ENCODE peak calls at places on chromosomes 6 and 20, in seven cellular contexts. V is heart left ventricle, G is Peyer's patch, S is tibial artery, R is heart right ventricle, A is right lobe of liver, I is spleen. K is an unnamed sample. For H3K27me3, the result is how much of the 10 kb centered on the place peaks cover.

GRCh38 chr20:32648761-32649615 is 24.8 kb downstream of the C20orf203 start:
- DNase-seq in V (no peak), G (no peak), S (no peak), R (no peak), A (no peak), I (no peak), K (peak)

GRCh38 chr20:18638768-18639167 is 50.9 kb downstream of the DTD1 start:
- DNase-seq in V (no peak), G (no peak), S (no peak), R (no peak), A (no peak), I (no peak), K (no peak)

GRCh38 chr20:47620808-47621805 is 119.4 kb downstream of the NCOA3 start:
- DNase-seq in V (no peak), G (no peak), S (no peak), R (no peak), A (no peak), I (no peak), K (peak)

GRCh38 chr6:47701374-47701773 is 3.0 kb downstream of the ADGRF4 start:
- DNase-seq in V (no peak), G (no peak), S (no peak), R (no peak), A (no peak), I (no peak), K (no peak)

GRCh38 chr6:91816335-91816734 is 1229.5 kb upstream of the MAP3K7 start:
- DNase-seq in V (no peak), G (no peak), S (no peak), R (no peak), A (no peak), I (peak), K (no peak)

GRCh38 chr6:166903500-166903899 is 52.9 kb downstream of the RNASET2 start:
- DNase-seq in V (no peak), G (no peak), S (no peak), R (no peak), A (no peak), I (peak), K (no peak)

GRCh38 chr6:89539779-89540178 is 98.8 kb downstream of the LYRM2 start:
- DNase-seq in V (no peak), G (no peak), S (no peak), R (no peak), A (no peak), I (no peak), K (no peak)

GRCh38 chr6:54473328-54473727 is 165.1 kb downstream of the TINAG start:
- DNase-seq in V (no peak), G (no peak), S (no peak), R (no peak), A (no peak), I (no peak), K (no peak)

GRCh38 chr20:47931002-47931401 is 145.7 kb upstream of the SULF2 start:
- DNase-seq in V (no peak), G (no peak), S (no peak), R (no peak), A (no peak), I (no peak), K (no peak)

GRCh38 chr6:122669868-122670267 is 59.7 kb downstream of the PKIB start:
- DNase-seq in V (no peak), G (no peak), S (no peak), R (no peak), A (no peak), I (no peak), K (no peak)

GRCh38 chr20:25023316-25023715 is 30.8 kb upstream of the APMAP start:
- DNase-seq in V (peak), G (no peak), S (no peak), R (no peak), A (peak), I (peak), K (no peak)

GRCh38 chr6:137892271-137892708 is 25.2 kb downstream of the TNFAIP3 start:
- DNase-seq in V (no peak), G (no peak), S (no peak), R (no peak), A (no peak), I (no peak), K (no peak)

GRCh38 chr20:5146302-5146653 is 19.5 kb downstream of the CDS2 start:
- DNase-seq in V (no peak), G (no peak), S (no peak), R (no peak), A (no peak), I (no peak), K (no peak)

GRCh38 chr20:23063573-23063972 is 14.1 kb upstream of the THBD start:
- DNase-seq in V (no peak), G (no peak), S (no peak), R (no peak), A (no peak), I (no peak), K (no peak)

GRCh38 chr6:170114956-170115855 is 175.7 kb downstream of the DLL1 start:
- DNase-seq in V (peak), G (no peak), S (peak), R (no peak), A (no peak), I (peak), K (no peak)

GRCh38 chr6:154154389-154154967 is 115.4 kb downstream of the OPRM1 start:
- DNase-seq in V (peak), G (peak), S (peak), R (no peak), A (no peak), I (no peak), K (peak)

GRCh38 chr6:90110971-90111370 is 185.7 kb downstream of the BACH2 start:
- DNase-seq in V (no peak), G (no peak), S (no peak), R (no peak), A (no peak), I (no peak), K (no peak)

GRCh38 chr6:14704383-14705271 is 541.2 kb upstream of the JARID2 start:
- DNase-seq in V (no peak), G (no peak), S (no peak), R (no peak), A (no peak), I (no peak), K (no peak)

GRCh38 chr6:13261464-13261994 is 66.8 kb downstream of the TBC1D7 start:
- DNase-seq in V (no peak), G (peak), S (no peak), R (no peak), A (no peak), I (peak), K (peak)

GRCh38 chr20:14582855-14583254 is 245.4 kb upstream of the FLRT3 start:
- DNase-seq in V (no peak), G (no peak), S (no peak), R (no peak), A (no peak), I (no peak), K (peak)

DNA sequence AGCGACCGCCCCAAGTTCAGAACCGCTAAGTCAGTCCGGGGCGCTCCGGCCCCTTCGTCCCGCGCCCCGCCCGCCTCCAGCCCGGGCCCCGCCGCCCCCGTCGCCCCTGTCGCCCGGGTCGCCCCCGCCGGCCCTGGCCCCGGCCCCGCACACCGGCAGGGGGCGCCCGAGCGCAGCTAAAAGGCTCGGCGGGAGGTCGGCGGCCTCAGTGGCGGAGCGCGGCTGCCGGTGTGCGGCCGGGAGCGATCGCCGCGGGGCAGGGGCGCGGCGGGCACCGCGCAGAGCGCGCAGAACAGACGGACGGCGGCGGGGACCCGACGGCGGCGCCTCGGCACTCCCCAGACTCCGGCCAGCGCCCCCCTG is at the start of gene FNDC1:
- DNase-seq in V (peak), G (no peak), S (no peak), R (peak), A (peak), I (no peak), K (no peak)
- H3K27me3 ChIP-seq in V (half or more), G (under half), S (under half), R (under half), A (under half), I (under half), K (half or more)

DNA sequence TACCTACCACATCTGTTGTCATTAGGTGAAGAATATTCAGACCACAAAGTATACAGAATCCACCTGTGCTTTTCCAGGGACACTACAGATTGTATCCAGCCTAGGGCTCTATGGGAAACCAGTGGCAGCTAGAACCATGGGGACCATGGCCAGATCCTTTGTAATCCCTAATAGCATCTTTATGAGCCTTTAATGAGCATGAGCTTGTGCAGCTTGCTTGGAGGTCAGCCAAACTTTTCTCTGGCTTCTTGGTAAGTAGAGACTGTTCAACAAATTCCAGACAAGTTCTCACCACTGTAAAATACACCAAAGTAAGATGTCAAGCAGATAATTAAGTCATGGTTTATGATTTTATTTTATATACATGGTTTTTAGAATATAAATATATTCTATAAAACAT is 301.6 kb upstream of the ADGRB3 start:
- DNase-seq in V (no peak), G (no peak), S (no peak), R (no peak), A (no peak), I (no peak), K (no peak)
- TF ChIP-seq CTCF in V (no peak), G (no peak), S (no peak), R (no peak), A (no peak), I (no peak), K (no peak)

DNA sequence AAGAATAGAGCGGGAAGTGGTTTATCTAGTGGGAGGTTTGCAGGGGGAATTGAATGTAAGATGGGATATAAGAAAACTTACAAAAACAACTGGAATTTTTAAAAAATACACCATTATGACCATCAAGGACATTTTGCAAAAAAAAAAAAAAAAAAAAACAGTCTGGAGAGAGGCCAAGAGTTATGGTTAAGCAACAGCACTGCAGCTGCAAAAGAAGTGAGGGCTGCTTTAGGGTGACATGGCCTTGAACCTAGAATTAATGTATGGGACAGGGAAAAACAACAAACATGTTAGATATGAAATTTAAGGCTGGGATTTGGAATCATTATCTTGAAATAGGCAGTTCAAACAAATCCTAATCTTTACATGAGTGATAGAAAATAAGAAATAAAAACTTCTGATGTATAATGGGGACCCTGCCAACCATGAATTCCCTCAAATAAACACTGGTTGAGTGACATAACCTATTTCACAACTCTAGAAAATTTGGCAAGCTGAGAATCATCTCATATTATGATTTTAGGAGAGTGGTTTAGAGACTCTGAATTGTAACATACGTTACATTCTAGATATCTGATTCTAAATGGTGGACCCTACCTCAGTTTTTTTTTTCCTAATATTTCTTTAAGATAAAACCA is 40.1 kb downstream of the PLAGL1 start:
- DNase-seq in V (no peak), G (no peak), S (no peak), R (no peak), A (no peak), I (no peak), K (peak)
- H3K27me3 ChIP-seq in V (under half), G (under half), S (under half), R (under half), A (under half), I (under half), K (under half)

DNA sequence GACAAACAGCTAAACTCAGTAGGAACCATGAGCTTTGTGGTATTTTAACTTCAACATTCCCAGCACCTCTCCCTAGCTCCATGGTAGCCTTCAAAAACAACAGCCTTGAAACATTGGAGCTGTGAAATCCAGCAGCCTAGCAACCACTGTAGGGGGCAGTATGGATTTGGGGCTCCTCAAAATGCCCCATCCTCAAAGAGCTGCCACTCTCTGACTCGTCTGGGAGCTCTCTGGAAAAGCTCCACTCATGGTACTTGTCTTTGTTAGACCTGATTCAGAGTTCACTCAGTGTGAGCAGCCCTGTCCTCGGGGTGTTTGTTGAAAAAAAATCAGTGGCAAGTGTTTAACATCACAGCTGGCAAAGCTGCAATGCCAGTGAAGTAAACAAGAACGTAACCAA is 82.9 kb downstream of the KIF6 start:
- DNase-seq in V (no peak), G (no peak), S (no peak), R (no peak), A (no peak), I (no peak), K (no peak)
- TF ChIP-seq CTCF in V (no peak), G (no peak), S (no peak), R (no peak), A (no peak), I (no peak), K (no peak)

DNA sequence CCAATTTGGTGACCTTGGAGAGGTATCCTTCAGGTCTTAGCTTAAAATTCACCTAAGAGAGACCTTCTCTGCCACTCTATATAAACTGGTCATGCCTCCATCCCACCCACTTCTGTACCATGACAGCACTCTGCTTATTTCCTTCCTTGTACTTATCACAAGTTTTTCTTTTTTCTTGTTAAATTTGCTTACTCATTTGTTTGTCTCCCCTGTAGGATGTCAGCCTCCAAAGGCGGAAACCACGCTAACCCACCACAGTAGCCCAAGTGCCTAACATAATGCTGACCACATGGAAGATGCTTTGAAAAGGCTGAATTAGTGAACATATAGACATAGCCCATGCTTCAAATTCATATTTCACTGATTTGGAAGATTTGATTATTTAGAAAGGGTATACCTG is 5.4 kb downstream of the BMP6 start:
- DNase-seq in V (no peak), G (no peak), S (no peak), R (no peak), A (no peak), I (no peak), K (no peak)
- H3K27me3 ChIP-seq in V (half or more), G (under half), S (under half), R (under half), A (under half), I (under half), K (under half)

DNA sequence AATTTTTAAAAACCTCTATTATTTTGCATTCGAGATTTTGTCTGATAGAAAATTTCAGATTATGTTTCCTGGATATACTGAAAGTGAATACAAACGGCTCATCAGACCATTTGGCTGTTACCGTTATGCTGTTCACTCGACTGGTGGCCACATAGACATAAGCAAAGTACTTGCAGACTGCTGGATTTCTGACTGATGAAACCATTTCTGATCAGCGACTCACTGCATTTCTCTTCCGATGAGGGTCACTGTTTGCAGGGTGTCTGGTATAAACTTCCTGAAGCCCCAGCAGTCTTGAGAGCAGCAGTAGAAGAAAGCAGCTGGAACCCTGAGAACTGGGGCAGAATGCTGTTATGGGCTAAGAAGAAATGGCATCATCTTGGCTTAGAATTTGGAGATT is 17.7 kb downstream of the SNX9 start:
- DNase-seq in V (no peak), G (no peak), S (no peak), R (no peak), A (no peak), I (no peak), K (no peak)
- TF ChIP-seq CTCF in V (no peak), G (no peak), S (no peak), R (no peak), A (no peak), I (no peak), K (no peak)

GRCh38 chr6:117266267-117266797 is 974 bp downstream of the VGLL2 start:
- DNase-seq in V (no peak), G (no peak), S (no peak), R (no peak), A (no peak), I (no peak), K (no peak)
- H3K27me3 ChIP-seq in V (half or more), G (half or more), S (under half), R (half or more), A (under half), I (under half), K (half or more)

GRCh38 chr6:76810286-76810685 is 653.0 kb downstream of the HTR1B start:
- DNase-seq in V (no peak), G (no peak), S (no peak), R (no peak), A (no peak), I (no peak), K (no peak)
- TF ChIP-seq CTCF in V (no peak), G (no peak), S (no peak), R (no peak), A (no peak), I (no peak), K (no peak)

GRCh38 chr6:109008061-109008460 is 86.6 kb downstream of the SESN1 start:
- DNase-seq in V (no peak), G (no peak), S (no peak), R (no peak), A (no peak), I (no peak), K (no peak)

GRCh38 chr6:109008537-109008950 is 86.1 kb downstream of the SESN1 start:
- DNase-seq in V (no peak), G (no peak), S (no peak), R (no peak), A (no peak), I (no peak), K (no peak)

GRCh38 chr6:109010703-109011102 is 83.9 kb downstream of the SESN1 start:
- DNase-seq in V (no peak), G (no peak), S (no peak), R (no peak), A (no peak), I (no peak), K (no peak)

GRCh38 chr6:109008951-109009760 is 85.5 kb downstream of the SESN1 start:
- DNase-seq in V (peak), G (peak), S (peak), R (peak), A (peak), I (peak), K (peak)

GRCh38 chr6:109009761-109010612 is 84.7 kb downstream of the SESN1 start:
- DNase-seq in V (no peak), G (no peak), S (no peak), R (no peak), A (no peak), I (no peak), K (no peak)
- H3K27me3 ChIP-seq in V (under half), G (under half), S (under half), R (under half), A (under half), I (under half), K (under half)

GRCh38 chr20:50344232-50345071 is 153.8 kb downstream of the CEBPB start:
- DNase-seq in V (no peak), G (no peak), S (no peak), R (no peak), A (no peak), I (no peak), K (no peak)
- TF ChIP-seq CTCF in V (no peak), G (no peak), S (no peak), R (no peak), A (no peak), I (peak), K (peak)

K was measured in HL-60.